ENCODE peak calls at places on chromosomes 16 and 17, in six cellular contexts. H, Y, P, M, C and D are unnamed samples.

GRCh38 chr17:4199818-4200402 is 56.9 kb downstream of the CYB5D2 start:
- DNase-seq in H (peak), Y (no peak), P (peak), M (no peak), C (no peak), D (peak)

GRCh38 chr17:28902819-28903545 is at the start of gene DHRS13:
- DNase-seq in H (peak), Y (peak), P (peak), M (peak), C (peak), D (peak)

GRCh38 chr16:87391324-87391949 is 699 bp upstream of the MAP1LC3B start:
- DNase-seq in H (peak), Y (peak), P (no peak), M (peak), C (no peak), D (peak)

GRCh38 chr17:50631195-50631907 is 3.3 kb upstream of the ABCC3 start:
- DNase-seq in H (peak), Y (no peak), P (no peak), M (no peak), C (no peak), D (no peak)

GRCh38 chr17:74547736-74548135 is 1.8 kb upstream of the CD300C start:
- DNase-seq in H (no peak), Y (no peak), P (no peak), M (no peak), C (no peak), D (peak)

GRCh38 chr17:37276475-37276874 is 99.3 kb upstream of the C17orf78 start:
- DNase-seq in H (no peak), Y (no peak), P (peak), M (no peak), C (no peak), D (no peak)

GRCh38 chr17:7056386-7056785 is 12.5 kb upstream of the SLC16A11 start:
- DNase-seq in H (no peak), Y (no peak), P (no peak), M (no peak), C (no peak), D (no peak)

GRCh38 chr17:74239169-74239568 is 25.8 kb downstream of the TTYH2 start:
- DNase-seq in H (no peak), Y (peak), P (no peak), M (no peak), C (no peak), D (no peak)

GRCh38 chr16:354971-355441 is 2.5 kb upstream of the AXIN1 start:
- DNase-seq in H (no peak), Y (no peak), P (no peak), M (no peak), C (no peak), D (peak)

GRCh38 chr17:181213-182163 is at the start of gene DOC2B:
- DNase-seq in H (peak), Y (peak), P (peak), M (peak), C (no peak), D (peak)

GRCh38 chr16:8928467-8928957 is 35.2 kb downstream of the USP7 start:
- DNase-seq in H (no peak), Y (no peak), P (peak), M (no peak), C (no peak), D (peak)

GRCh38 chr17:14359251-14359939 is 58.5 kb downstream of the HS3ST3B1 start:
- DNase-seq in H (no peak), Y (no peak), P (no peak), M (no peak), C (no peak), D (peak)

GRCh38 chr17:57946798-57947358 is 8.3 kb downstream of the CUEDC1 start:
- DNase-seq in H (no peak), Y (peak), P (peak), M (no peak), C (no peak), D (peak)

GRCh38 chr16:31508706-31509523 is 724 bp upstream of the RUSF1 start:
- DNase-seq in H (no peak), Y (no peak), P (peak), M (no peak), C (no peak), D (no peak)

GRCh38 chr17:66988069-66988798 is 23.7 kb downstream of the CACNG4 start:
- DNase-seq in H (peak), Y (no peak), P (no peak), M (no peak), C (no peak), D (no peak)

GRCh38 chr16:28304214-28304613 is 11.9 kb downstream of the SBK1 start:
- DNase-seq in H (no peak), Y (no peak), P (peak), M (peak), C (no peak), D (peak)

GRCh38 chr17:75646626-75646968 is 13.4 kb downstream of the SMIM5 start:
- DNase-seq in H (no peak), Y (no peak), P (no peak), M (no peak), C (no peak), D (no peak)

DNA sequence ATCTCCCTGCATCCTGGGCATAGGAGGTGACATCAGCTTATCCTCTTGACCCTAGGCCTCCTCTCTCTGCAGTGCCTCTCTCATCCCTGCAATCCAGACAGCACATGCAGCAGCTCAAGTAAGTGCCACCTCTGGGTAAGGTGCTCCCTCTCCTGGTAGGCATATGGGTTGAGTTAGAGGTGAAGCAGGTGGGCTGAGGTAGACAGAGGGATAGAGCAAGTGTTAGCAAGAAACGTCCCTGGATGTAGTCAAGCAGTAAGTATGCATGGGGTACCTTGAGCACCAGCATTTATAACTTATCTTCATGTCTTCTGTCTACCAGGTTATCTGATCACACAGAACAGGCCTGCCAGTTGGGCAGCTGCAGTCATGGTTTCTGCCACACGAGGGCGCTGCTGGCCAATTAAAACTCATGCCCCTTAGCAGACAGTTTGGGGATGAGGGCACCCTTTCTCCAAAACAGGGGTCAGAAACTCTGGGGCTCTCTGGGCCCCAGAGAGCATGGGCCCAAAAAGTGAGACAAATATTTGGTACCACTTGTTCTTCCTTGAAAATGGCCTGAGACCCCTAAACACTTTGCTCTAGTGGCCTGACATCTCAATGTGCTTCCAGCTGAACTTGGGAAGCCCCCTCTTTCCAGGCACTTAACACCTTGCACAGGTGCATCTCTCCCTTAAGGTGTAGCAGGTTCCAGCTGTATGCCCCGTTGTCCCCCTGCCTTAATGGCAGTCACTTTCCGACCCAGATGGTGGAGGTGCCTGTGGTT is 59.8 kb downstream of the NEUROD2 start:
- DNase-seq in H (peak), Y (peak), P (no peak), M (peak), C (peak), D (peak)
- TF ChIP-seq CTCF in H (peak), Y (peak), P (peak), M (peak), C (peak), D (peak)

DNA sequence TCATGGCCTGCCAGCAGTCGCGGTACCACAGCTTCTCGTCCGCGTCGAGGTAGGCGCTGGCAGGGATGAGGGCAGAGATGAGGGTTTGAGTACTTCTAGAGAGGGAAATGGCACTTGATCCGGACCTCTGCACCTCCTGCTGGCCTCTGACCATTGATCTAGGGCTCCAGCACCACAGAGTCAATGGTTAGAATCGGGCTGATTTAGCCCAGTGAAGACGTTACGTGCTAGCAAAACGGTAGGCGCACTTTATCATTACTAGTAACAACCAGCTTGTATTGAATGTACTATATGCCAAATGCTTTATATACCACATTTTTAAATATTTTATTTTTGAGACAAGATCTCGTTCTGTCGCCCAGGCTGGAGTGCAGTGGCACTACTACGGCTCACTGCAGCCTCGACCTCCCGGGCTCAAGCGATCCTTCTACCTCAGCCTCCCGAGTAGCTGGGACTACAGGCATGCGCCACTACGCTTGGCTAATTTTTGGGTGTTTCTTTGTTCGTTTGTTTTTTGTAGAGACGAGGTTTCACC is 526 bp downstream of the TSNAXIP1 start:
- DNase-seq in H (no peak), Y (no peak), P (no peak), M (no peak), C (no peak), D (no peak)
- TF ChIP-seq CTCF in H (peak), Y (no peak), P (peak), M (no peak), C (no peak), D (no peak)

GRCh38 chr17:79836952-79837887 is 2.0 kb downstream of the CBX4 start:
- DNase-seq in H (peak), Y (peak), P (peak), M (peak), C (no peak), D (peak)
- TF ChIP-seq CTCF in H (no peak), Y (no peak), P (no peak), M (no peak), C (no peak), D (no peak)

GRCh38 chr17:48588519-48588918 is 1.5 kb downstream of the HOXB3 start:
- DNase-seq in H (no peak), Y (no peak), P (peak), M (no peak), C (no peak), D (no peak)

GRCh38 chr17:48589060-48589830 is 796 bp downstream of the HOXB3 start:
- DNase-seq in H (no peak), Y (no peak), P (peak), M (no peak), C (no peak), D (no peak)

GRCh38 chr17:48591435-48592077 is 1.5 kb upstream of the HOXB3 start:
- DNase-seq in H (no peak), Y (no peak), P (peak), M (no peak), C (no peak), D (no peak)

GRCh38 chr17:48590603-48591161 is 641 bp upstream of the HOXB3 start:
- DNase-seq in H (no peak), Y (no peak), P (peak), M (no peak), C (no peak), D (no peak)

DNA sequence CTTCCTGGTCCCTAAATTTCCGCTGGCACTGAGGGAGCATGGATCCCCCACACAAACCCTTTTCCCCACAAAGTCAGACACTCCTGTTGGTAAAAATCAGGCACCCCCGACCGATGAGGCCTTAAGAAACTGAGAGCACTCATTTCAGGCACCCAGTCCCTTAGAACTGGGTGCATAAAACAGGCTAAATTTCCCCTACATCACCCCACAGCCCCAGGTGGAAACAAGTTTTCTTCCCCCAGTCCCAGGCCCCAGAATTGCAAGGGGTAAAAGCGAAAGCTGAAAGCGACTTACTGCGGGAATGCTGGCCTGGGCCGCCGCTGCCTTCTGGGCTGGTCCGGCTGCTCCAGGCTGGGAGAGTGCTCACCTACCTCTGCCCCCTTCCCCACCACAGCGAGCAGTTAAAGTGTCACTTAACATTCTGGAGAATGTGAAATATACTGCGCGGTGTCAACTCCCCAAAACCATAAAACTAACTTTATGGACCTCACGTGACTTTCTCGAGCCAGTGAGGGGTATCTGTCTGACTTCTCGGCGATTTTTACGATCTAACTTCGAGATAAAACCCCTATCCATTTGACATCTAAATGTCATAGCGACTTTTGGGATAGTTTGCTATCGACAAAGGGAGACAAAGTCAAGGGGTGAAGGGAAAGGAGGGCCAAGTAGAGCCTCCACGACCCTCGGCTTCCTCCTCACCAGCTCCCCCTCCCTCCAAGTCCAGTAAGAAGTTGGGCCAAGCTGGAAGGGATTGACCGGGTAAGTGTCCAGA is at the start of gene HOXB3:
- DNase-seq in H (no peak), Y (no peak), P (peak), M (peak), C (no peak), D (no peak)
- TF ChIP-seq CTCF in H (no peak), Y (no peak), P (no peak), M (no peak), C (no peak), D (no peak)

GRCh38 chr17:27558842-27559505 is 72.0 kb upstream of the LGALS9 start:
- DNase-seq in H (no peak), Y (peak), P (no peak), M (no peak), C (no peak), D (no peak)

GRCh38 chr17:27560668-27561067 is 70.3 kb upstream of the LGALS9 start:
- DNase-seq in H (no peak), Y (peak), P (peak), M (no peak), C (no peak), D (no peak)

GRCh38 chr17:27558341-27558740 is 72.6 kb upstream of the LGALS9 start:
- DNase-seq in H (no peak), Y (no peak), P (no peak), M (no peak), C (no peak), D (no peak)

GRCh38 chr17:27559996-27560481 is 70.9 kb upstream of the LGALS9 start:
- DNase-seq in H (no peak), Y (peak), P (peak), M (peak), C (no peak), D (no peak)

DNA sequence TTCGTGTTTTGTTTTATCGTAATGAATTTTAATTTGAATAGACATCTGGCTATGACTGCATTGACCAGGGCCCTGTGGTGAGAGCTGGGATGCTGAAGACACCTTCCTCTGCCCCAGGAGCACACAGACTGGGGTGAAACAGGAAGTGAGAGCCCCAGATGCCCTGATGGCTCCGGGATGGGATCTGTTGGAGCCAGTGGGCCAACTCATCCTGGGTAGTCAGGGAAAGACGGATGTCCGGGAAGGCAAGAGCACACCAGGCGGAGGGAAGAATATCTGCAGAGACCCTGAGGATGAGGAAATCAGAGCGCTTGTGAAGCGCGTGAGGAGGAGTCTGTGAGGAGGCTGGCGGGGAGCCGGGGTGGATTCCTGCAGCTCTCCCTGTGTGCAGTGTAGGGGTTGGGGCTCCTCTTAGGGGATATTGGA is 71.5 kb upstream of the LGALS9 start:
- DNase-seq in H (no peak), Y (no peak), P (peak), M (no peak), C (no peak), D (no peak)
- TF ChIP-seq CTCF in H (no peak), Y (no peak), P (peak), M (no peak), C (no peak), D (no peak)

DNA sequence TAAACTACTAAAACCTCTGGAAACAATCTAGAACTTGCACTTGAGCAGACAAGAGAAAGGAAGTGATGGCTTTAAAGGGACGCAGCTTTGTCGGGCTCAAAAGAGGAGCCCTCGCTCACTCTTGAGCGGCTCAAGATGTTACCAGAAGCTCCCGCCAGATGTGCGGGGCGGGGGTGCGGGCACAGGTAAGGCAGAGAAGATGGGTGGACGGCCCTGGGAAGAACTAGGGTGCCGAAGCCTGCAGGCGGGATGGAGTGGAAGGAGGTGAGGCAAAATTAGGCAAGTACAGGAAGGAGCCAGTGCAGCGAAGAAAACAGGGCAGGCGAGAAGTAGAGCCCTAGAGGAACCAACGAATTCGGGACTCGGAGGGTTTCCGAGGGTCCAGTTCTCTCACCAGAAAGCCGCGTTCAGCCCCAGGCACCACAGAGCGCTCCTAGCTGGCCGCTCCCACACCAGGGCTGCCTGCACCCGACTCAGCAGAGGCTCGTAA is 437 bp downstream of the RETREG3 start:
- DNase-seq in H (no peak), Y (no peak), P (no peak), M (no peak), C (no peak), D (peak)
- TF ChIP-seq CTCF in H (no peak), Y (no peak), P (no peak), M (no peak), C (no peak), D (no peak)